ENCODE peak calls at places on chromosomes 13 and 19, in four cellular contexts. G is A549, T is HepG2, Y is SK-N-SH. U is an unnamed sample.

GRCh38 chr19:14003279-14004051 is 2.7 kb downstream of the RFX1 start:
- DNase-seq in T (no peak), G (no peak), Y (no peak), U (no peak)

GRCh38 chr13:59409211-59409610 is 754.5 kb downstream of the DIAPH3 start:
- DNase-seq in T (no peak), Y (no peak), G (no peak), U (no peak)

GRCh38 chr13:30837227-30838159 is 68.6 kb upstream of the MEDAG start:
- DNase-seq in Y (no peak), T (no peak), G (no peak), U (no peak)

GRCh38 chr13:46675016-46675415 is 121.9 kb downstream of the ESD start:
- DNase-seq in T (no peak), G (no peak), Y (no peak), U (no peak)

GRCh38 chr13:33183431-33184130 is 102.0 kb downstream of the STARD13 start:
- DNase-seq in Y (no peak), G (no peak), T (no peak), U (no peak)

GRCh38 chr19:36745870-36746269 is 26.7 kb downstream of the ZNF850 start:
- DNase-seq in G (no peak), T (no peak), Y (no peak), U (no peak)

GRCh38 chr13:51727634-51728274 is 76.2 kb downstream of the DHRS12 start:
- DNase-seq in G (no peak), Y (no peak), T (no peak), U (no peak)

GRCh38 chr19:2362039-2362969 is 2.2 kb downstream of the TMPRSS9 start:
- DNase-seq in G (no peak), Y (no peak), T (no peak), U (no peak)

GRCh38 chr19:10095948-10096614 is 6.4 kb downstream of the ANGPTL6 start:
- DNase-seq in Y (peak), G (peak), T (no peak), U (no peak)

GRCh38 chr13:41505209-41505835 is 48.0 kb downstream of the RGCC start:
- DNase-seq in G (no peak), Y (no peak), T (no peak), U (no peak)

GRCh38 chr13:54637377-54637776 is 1608.8 kb downstream of the OLFM4 start:
- DNase-seq in Y (no peak), G (no peak), T (peak), U (no peak)

GRCh38 chr13:89361909-89362308 is 1690.7 kb downstream of the SLITRK5 start:
- DNase-seq in G (peak), Y (no peak), T (no peak), U (no peak)
- TF ChIP-seq CTCF in G (peak), Y (peak), T (no peak), U (no peak)

GRCh38 chr19:16946951-16947940 is 58.4 kb downstream of the F2RL3 start:
- DNase-seq in G (no peak), Y (no peak), T (no peak), U (no peak)
- TF ChIP-seq PBX3 in G (no peak), Y (no peak), T (no peak), U (no peak)

DNA sequence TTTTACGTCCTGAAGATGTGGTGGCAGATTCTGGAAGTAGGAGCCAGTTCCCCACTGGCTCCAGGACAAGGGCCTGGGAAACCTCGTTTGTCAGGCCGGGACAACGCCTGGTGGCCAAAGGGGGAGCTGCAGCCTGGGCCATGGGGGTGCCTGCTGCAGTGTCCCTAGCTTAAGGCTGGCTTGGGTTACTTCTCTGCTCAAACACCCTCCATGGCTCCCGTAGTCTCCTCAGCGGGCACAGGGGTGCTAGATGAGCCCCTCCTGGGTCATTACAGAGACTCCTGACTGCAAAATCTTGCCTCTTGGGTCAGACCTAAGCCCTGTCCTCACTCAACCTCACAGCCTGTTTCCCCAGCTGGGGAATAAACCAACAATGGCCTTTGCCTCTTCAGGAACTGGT is 14.7 kb downstream of the CILP2 start:
- DNase-seq in G (peak), T (no peak), Y (peak), U (no peak)
- TF ChIP-seq CTCF in G (no peak), T (peak), Y (peak), U (peak)

DNA sequence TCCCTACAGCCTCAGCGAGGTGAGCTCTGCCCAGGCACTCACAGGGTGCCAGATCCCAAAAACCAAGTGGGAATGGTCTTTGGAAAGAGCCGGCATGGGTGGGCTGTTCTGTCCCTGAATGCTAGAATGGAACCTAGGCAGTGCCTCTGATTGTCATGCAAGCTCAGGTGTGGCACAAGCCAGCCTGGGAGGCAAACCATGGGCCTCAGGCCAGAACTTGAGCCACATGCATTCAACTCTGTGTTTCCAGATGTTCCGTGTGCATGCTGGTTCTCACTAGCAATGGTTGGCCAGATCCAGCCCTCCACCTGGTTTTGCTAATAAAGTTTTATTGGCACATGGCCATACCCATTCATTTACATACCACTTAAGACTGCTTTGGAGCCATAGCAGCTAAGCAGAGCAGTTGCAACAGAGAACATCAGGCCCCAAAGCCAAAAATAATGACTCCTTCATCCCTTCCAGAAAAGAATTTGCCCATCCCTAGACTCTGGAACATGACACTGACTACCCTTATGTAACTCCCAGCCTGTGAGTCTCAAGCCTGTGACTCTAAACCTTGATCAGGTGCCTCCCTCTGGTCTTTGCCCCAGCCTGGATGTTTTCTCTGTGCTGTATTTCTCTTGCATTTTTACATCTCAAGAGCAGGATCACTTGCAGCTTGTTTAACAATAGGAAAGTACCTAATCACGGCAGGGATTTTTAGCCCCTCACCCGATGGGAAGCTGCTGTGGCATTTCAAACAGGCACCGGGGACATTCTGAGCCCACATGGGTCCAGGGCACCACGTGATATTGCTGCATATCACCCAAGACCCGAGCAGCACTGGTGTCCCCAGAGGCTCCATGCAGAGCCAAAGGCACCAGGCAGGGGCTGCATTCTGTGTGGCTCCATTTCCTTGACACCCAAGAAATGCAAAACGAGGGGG is 55.4 kb upstream of the USE1 start:
- DNase-seq in Y (no peak), T (peak), G (no peak), U (no peak)
- TF ChIP-seq PBX3 in Y (no peak), T (no peak), G (no peak), U (no peak)